ENCODE peak calls at places on chromosomes 4 and X, in five cellular contexts. B is thyroid gland, O is tibial artery, C is adrenal gland, S is fibroblast of lung. K is an unnamed sample. For H3K27me3, the result is how much of the 10 kb centered on the place peaks cover.

GRCh38 chrX:70621743-70622142 is 177.1 kb downstream of the DLG3 start:
- DNase-seq in B (no peak), O (no peak), C (no peak), S (no peak), K (no peak)

GRCh38 chr4:101022151-101023024 is 324.9 kb downstream of the PPP3CA start:
- DNase-seq in B (no peak), O (no peak), C (no peak), S (peak), K (no peak)

GRCh38 chr4:90000995-90001394 is 106.3 kb downstream of the MMRN1 start:
- DNase-seq in B (no peak), O (no peak), C (no peak), S (no peak), K (no peak)

GRCh38 chr4:156971168-156971601 is 414 bp downstream of the PDGFC start:
- DNase-seq in B (peak), O (peak), C (no peak), S (no peak), K (peak)

GRCh38 chr4:155377281-155377680 is 516 bp upstream of the MAP9 start:
- DNase-seq in B (no peak), O (no peak), C (no peak), S (peak), K (no peak)

GRCh38 chrX:138748480-138748879 is 37.0 kb upstream of the FGF13 start:
- DNase-seq in B (no peak), O (no peak), C (no peak), S (no peak), K (no peak)

GRCh38 chr4:41792166-41792565 is 43.6 kb upstream of the PHOX2B start:
- DNase-seq in B (no peak), O (no peak), C (no peak), S (no peak), K (no peak)

GRCh38 chr4:10095296-10095991 is 21.2 kb downstream of the WDR1 start:
- DNase-seq in B (no peak), O (no peak), C (no peak), S (no peak), K (no peak)

GRCh38 chr4:183823394-183823793 is 81.7 kb upstream of the STOX2 start:
- DNase-seq in B (peak), O (no peak), C (peak), S (peak), K (no peak)

GRCh38 chr4:3473943-3474335 is 10.8 kb downstream of the DOK7 start:
- DNase-seq in B (peak), O (peak), C (no peak), S (no peak), K (no peak)
- H3K27me3 ChIP-seq in B (under half), O (under half), C (under half), S (under half), K (under half)

GRCh38 chr4:24192018-24192641 is 302.3 kb upstream of the PPARGC1A start:
- DNase-seq in B (no peak), O (no peak), C (no peak), S (no peak), K (no peak)

GRCh38 chr4:24197891-24198290 is 308.0 kb upstream of the PPARGC1A start:
- DNase-seq in B (no peak), O (no peak), C (no peak), S (peak), K (no peak)

GRCh38 chr4:24196785-24197184 is 306.9 kb upstream of the PPARGC1A start:
- DNase-seq in B (no peak), O (no peak), C (no peak), S (no peak), K (no peak)

GRCh38 chr4:24195976-24196736 is 306.3 kb upstream of the PPARGC1A start:
- DNase-seq in B (peak), O (no peak), C (no peak), S (peak), K (no peak)
- TF ChIP-seq CTCF in B (peak), O (no peak), C (no peak), S (peak), K (no peak)

GRCh38 chr4:37450911-37451310 is 206.4 kb downstream of the NWD2 start:
- DNase-seq in B (no peak), O (no peak), C (no peak), S (no peak), K (no peak)
- H3K27me3 ChIP-seq in B (under half), O (under half), C (under half), S (under half), K (under half)

GRCh38 chr4:69875576-69875975 is 15.6 kb upstream of the SULT1E1 start:
- DNase-seq in B (no peak), O (no peak), C (no peak), S (no peak), K (no peak)

GRCh38 chr4:69878250-69878649 is 18.3 kb upstream of the SULT1E1 start:
- DNase-seq in B (no peak), O (no peak), C (no peak), S (no peak), K (no peak)

GRCh38 chr4:69875986-69876542 is 16.1 kb upstream of the SULT1E1 start:
- DNase-seq in B (no peak), O (no peak), C (no peak), S (no peak), K (no peak)

GRCh38 chr4:69882150-69882549 is 22.2 kb upstream of the SULT1E1 start:
- DNase-seq in B (no peak), O (no peak), C (no peak), S (no peak), K (no peak)

DNA sequence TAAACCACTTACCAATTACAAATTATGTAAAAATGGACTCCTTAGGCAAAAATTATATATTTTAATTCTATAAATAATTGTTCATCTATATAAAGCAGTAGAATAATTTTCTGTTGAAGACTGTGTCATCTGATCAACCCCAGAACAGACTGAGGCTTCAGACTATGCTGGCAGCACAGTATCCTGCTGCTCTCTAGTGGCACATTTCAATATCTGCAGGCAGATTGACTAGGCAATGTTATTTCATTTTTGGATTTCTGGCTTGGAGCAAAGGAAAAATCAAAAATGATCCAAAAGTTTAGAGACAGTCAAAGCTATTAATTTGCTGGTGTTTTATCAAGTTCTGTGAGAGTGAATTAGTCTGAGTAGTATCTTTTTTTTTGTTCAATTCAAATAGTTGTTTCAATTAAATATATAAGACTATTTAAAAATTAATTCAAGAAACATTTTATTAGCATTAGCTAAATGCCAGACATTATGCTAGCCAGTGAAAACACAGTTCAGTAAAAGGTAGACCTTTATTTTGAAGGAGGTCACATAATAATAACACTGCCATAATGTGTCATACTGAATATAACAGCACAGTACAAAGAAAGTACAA is 21.3 kb upstream of the SULT1E1 start:
- DNase-seq in B (peak), O (no peak), C (peak), S (peak), K (no peak)
- TF ChIP-seq CTCF in B (peak), O (peak), C (peak), S (peak), K (no peak)

GRCh38 chrX:133437771-133438170 is 22.5 kb upstream of the GPC4 start:
- DNase-seq in B (no peak), O (no peak), C (no peak), S (no peak), K (no peak)
- H3K27me3 ChIP-seq in B (under half), O (under half), C (under half), S (under half), K (under half)

GRCh38 chr4:60575336-60575735 is 624.8 kb upstream of the ADGRL3 start:
- DNase-seq in B (no peak), O (no peak), C (no peak), S (no peak), K (no peak)
- TF ChIP-seq CTCF in B (no peak), O (no peak), C (no peak), S (no peak), K (no peak)

GRCh38 chrX:137567474-137568232 is 1.7 kb downstream of the ZIC3 start:
- DNase-seq in B (no peak), O (no peak), C (no peak), S (no peak), K (no peak)

GRCh38 chrX:137565921-137566745 is at the start of gene ZIC3:
- DNase-seq in B (peak), O (peak), C (peak), S (peak), K (peak)

GRCh38 chrX:137565318-137565904 is 516 bp upstream of the ZIC3 start:
- DNase-seq in B (no peak), O (no peak), C (no peak), S (no peak), K (no peak)

GRCh38 chrX:137568741-137569469 is 3.0 kb downstream of the ZIC3 start:
- DNase-seq in B (no peak), O (no peak), C (no peak), S (no peak), K (no peak)

GRCh38 chrX:137566746-137567473 is 983 bp downstream of the ZIC3 start:
- DNase-seq in B (no peak), O (no peak), C (no peak), S (no peak), K (no peak)
- H3K27me3 ChIP-seq in B (under half), O (under half), C (half or more), S (under half), K (under half)

DNA sequence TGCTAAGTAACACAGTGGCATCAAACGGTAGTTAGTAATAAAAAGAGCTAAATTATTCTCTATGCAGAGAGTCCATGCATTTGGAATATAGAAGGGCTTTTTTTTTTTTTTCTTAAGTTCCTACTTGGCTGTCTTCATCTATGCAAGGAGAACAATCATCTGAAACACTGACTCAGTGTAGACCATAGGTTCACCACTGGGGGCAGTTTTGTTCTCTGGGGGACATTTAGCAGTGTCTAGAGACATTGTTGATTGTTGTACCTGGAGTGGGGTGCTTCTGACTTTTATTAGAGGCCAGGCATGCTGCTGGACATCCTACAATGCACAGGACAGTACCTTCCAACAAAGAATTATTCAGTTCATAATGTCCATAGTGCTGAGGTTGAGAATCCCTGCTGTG is 41.2 kb downstream of the TMA16 start:
- DNase-seq in B (no peak), O (no peak), C (no peak), S (no peak), K (no peak)
- TF ChIP-seq CTCF in B (no peak), O (no peak), C (no peak), S (peak), K (no peak)

DNA sequence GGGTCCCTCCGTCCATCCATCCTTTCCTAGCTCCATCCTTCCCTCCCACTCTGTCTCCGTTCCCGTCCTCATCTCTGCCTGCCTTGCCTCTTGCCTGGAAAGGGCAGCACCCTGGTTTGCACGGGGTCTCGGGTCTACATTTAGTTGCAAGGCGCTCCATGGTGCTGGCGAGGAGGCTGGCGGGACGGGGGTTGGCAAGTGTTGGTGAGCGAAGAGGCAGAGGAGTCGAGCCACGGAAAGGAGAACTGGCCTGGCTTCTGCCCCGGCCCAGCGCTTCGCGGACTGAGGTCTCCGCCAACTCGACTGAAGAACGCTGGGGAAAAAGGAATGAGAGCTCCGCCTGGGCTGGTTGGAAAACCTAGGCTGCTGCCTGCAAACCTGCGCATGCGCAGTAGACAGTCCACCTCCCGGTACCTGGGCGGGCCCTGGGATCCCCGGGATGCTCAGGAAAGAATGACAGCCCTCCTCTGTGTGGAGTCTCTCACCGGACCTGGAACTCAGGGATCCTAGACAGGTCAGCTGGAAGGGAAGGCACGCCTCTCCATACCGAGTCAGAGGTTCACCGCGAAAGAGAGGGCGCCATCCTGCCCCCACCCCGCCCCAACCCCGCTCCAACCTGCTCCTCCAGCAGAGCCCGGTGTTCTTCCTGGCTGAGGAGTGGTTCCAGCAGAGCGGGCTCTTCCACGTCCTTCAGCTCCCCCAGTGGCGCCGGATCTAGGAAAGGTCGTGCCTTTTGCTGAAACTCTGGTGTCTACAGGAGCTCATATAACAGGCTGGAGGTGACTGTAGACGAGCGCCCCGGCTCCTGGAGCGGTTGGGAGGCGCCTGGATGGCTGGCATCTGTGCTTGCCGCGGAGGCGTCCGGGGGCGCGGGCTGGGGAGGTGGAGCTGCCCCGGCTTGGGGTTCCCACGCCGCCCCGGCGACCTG is 6.0 kb downstream of the FRG2 start:
- DNase-seq in B (peak), O (no peak), C (peak), S (peak), K (no peak)
- H3K27me3 ChIP-seq in B (under half), O (under half), C (under half), S (under half), K (under half)

DNA sequence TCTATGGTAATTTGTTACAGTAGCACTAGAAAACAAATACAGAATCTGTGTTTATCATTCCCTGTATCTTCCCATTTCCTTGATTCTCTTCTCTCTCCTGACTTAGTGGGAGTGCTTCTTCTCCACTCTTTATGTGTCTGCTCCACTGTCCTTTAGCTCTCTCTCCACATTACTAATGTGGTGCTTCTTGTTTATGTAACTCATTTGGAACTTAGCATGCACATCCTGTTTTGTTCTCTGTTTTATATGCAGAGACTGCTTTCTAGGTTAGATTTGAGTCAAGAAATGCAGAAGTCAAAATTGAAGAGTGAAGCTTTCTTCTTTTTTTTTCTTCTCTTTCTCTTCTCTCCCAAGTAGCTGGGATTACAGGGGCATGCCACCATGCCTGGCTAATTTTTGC is 25.9 kb downstream of the ADH1A start:
- DNase-seq in B (no peak), O (no peak), C (no peak), S (no peak), K (no peak)
- TF ChIP-seq CTCF in B (no peak), O (no peak), C (no peak), S (no peak), K (no peak)